ENCODE peak calls at places on chromosomes 6 and 20, in ten cellular contexts. One of them, this sample, is unnamed.

GRCh38 chr20:53493201-53493908 is 100.3 kb downstream of the ZNF217 start:
- DNase-seq in OCI-LY7: no peak
- DNase-seq in choroid plexus epithelial cell: no peak
- DNase-seq in head of caudate nucleus: no peak
- DNase-seq in NCI-H69: no peak
- DNase-seq in NCI-H2081: no peak
- DNase-seq in GDM1: no peak
- DNase-seq in activated gamma-delta T cell treated with Interleukin-2 at 50 U/mL for 16 hours: no peak
- DNase-seq in NCI-H1930: no peak
- DNase-seq in NCI-H446 treated with DMSO at 0.1 percent for 48 hours: peak; percentile 1
- DNase-seq in this sample: no peak

GRCh38 chr6:53418288-53418687 is 69.5 kb upstream of the ELOVL5 start:
- DNase-seq in NCI-H69: no peak
- DNase-seq in activated gamma-delta T cell treated with Interleukin-2 at 50 U/mL for 16 hours: no peak
- DNase-seq in NCI-H2081: no peak
- DNase-seq in GDM1: no peak
- DNase-seq in NCI-H1930: no peak
- DNase-seq in OCI-LY7: no peak
- DNase-seq in choroid plexus epithelial cell: no peak
- DNase-seq in head of caudate nucleus: no peak
- DNase-seq in NCI-H446 treated with DMSO at 0.1 percent for 48 hours: no peak
- DNase-seq in this sample: no peak

GRCh38 chr6:150723857-150724256 is 124.2 kb downstream of the PLEKHG1 start:
- DNase-seq in GDM1: no peak
- DNase-seq in NCI-H446 treated with DMSO at 0.1 percent for 48 hours: no peak
- DNase-seq in NCI-H2081: no peak
- DNase-seq in NCI-H69: no peak
- DNase-seq in OCI-LY7: no peak
- DNase-seq in NCI-H1930: no peak
- DNase-seq in activated gamma-delta T cell treated with Interleukin-2 at 50 U/mL for 16 hours: no peak
- DNase-seq in head of caudate nucleus: no peak
- DNase-seq in choroid plexus epithelial cell: no peak
- DNase-seq in this sample: peak; percentile 53

GRCh38 chr6:35181313-35181932 is 32.3 kb upstream of the SCUBE3 start:
- DNase-seq in head of caudate nucleus: no peak
- DNase-seq in NCI-H69: peak; percentile 22
- DNase-seq in GDM1: no peak
- DNase-seq in NCI-H2081: no peak
- DNase-seq in OCI-LY7: no peak
- DNase-seq in NCI-H1930: no peak
- DNase-seq in activated gamma-delta T cell treated with Interleukin-2 at 50 U/mL for 16 hours: no peak
- DNase-seq in NCI-H446 treated with DMSO at 0.1 percent for 48 hours: no peak
- DNase-seq in choroid plexus epithelial cell: peak; percentile 66
- DNase-seq in this sample: no peak

GRCh38 chr6:24933868-24934401 is 1.8 kb downstream of the RIPOR2 start:
- DNase-seq in OCI-LY7: peak; percentile 80
- DNase-seq in NCI-H69: peak; percentile 78
- DNase-seq in NCI-H446 treated with DMSO at 0.1 percent for 48 hours: no peak
- DNase-seq in head of caudate nucleus: no peak
- DNase-seq in NCI-H1930: peak; percentile 35
- DNase-seq in choroid plexus epithelial cell: peak; percentile 28
- DNase-seq in NCI-H2081: peak; percentile 6
- DNase-seq in GDM1: no peak
- DNase-seq in activated gamma-delta T cell treated with Interleukin-2 at 50 U/mL for 16 hours: peak; percentile 41
- DNase-seq in this sample: peak; percentile 65

GRCh38 chr6:169589699-169590257 is 112.1 kb downstream of the WDR27 start:
- DNase-seq in NCI-H1930: no peak
- DNase-seq in GDM1: no peak
- DNase-seq in activated gamma-delta T cell treated with Interleukin-2 at 50 U/mL for 16 hours: no peak
- DNase-seq in NCI-H69: no peak
- DNase-seq in NCI-H2081: no peak
- DNase-seq in head of caudate nucleus: no peak
- DNase-seq in OCI-LY7: no peak
- DNase-seq in choroid plexus epithelial cell: peak; percentile 67
- DNase-seq in NCI-H446 treated with DMSO at 0.1 percent for 48 hours: no peak
- DNase-seq in this sample: no peak

GRCh38 chr20:1888796-1889463 is 6.3 kb upstream of the SIRPA start:
- DNase-seq in choroid plexus epithelial cell: peak; percentile 34
- DNase-seq in OCI-LY7: no peak
- DNase-seq in NCI-H446 treated with DMSO at 0.1 percent for 48 hours: no peak
- DNase-seq in GDM1: peak; percentile 34
- DNase-seq in NCI-H1930: no peak
- DNase-seq in NCI-H69: peak; percentile 90
- DNase-seq in NCI-H2081: no peak
- DNase-seq in head of caudate nucleus: no peak
- DNase-seq in activated gamma-delta T cell treated with Interleukin-2 at 50 U/mL for 16 hours: no peak
- DNase-seq in this sample: no peak

GRCh38 chr6:137229075-137229759 is 10.0 kb upstream of the IFNGR1 start:
- DNase-seq in OCI-LY7: no peak
- DNase-seq in NCI-H69: no peak
- DNase-seq in NCI-H2081: no peak
- DNase-seq in choroid plexus epithelial cell: no peak
- DNase-seq in NCI-H1930: no peak
- DNase-seq in GDM1: no peak
- DNase-seq in head of caudate nucleus: no peak
- DNase-seq in NCI-H446 treated with DMSO at 0.1 percent for 48 hours: no peak
- DNase-seq in activated gamma-delta T cell treated with Interleukin-2 at 50 U/mL for 16 hours: no peak
- DNase-seq in this sample: no peak

GRCh38 chr6:121816361-121816760 is 380.9 kb downstream of the GJA1 start:
- DNase-seq in NCI-H446 treated with DMSO at 0.1 percent for 48 hours: no peak
- DNase-seq in NCI-H2081: no peak
- DNase-seq in head of caudate nucleus: no peak
- DNase-seq in GDM1: no peak
- DNase-seq in NCI-H1930: no peak
- DNase-seq in activated gamma-delta T cell treated with Interleukin-2 at 50 U/mL for 16 hours: no peak
- DNase-seq in choroid plexus epithelial cell: peak; percentile 56
- DNase-seq in OCI-LY7: no peak
- DNase-seq in NCI-H69: no peak
- DNase-seq in this sample: no peak

GRCh38 chr20:44990425-44990824 is 24.1 kb downstream of the STK4 start:
- DNase-seq in activated gamma-delta T cell treated with Interleukin-2 at 50 U/mL for 16 hours: no peak
- DNase-seq in head of caudate nucleus: no peak
- DNase-seq in OCI-LY7: no peak
- DNase-seq in NCI-H446 treated with DMSO at 0.1 percent for 48 hours: no peak
- DNase-seq in NCI-H2081: no peak
- DNase-seq in NCI-H69: no peak
- DNase-seq in NCI-H1930: no peak
- DNase-seq in GDM1: peak; percentile 2
- DNase-seq in choroid plexus epithelial cell: peak; percentile 25
- DNase-seq in this sample: peak; percentile 60

GRCh38 chr6:46940433-46941226 is 18.9 kb upstream of the ADGRF5 start:
- DNase-seq in NCI-H446 treated with DMSO at 0.1 percent for 48 hours: no peak
- DNase-seq in OCI-LY7: no peak
- DNase-seq in activated gamma-delta T cell treated with Interleukin-2 at 50 U/mL for 16 hours: no peak
- DNase-seq in head of caudate nucleus: no peak
- DNase-seq in NCI-H2081: no peak
- DNase-seq in NCI-H69: peak; percentile 37
- DNase-seq in GDM1: no peak
- DNase-seq in NCI-H1930: no peak
- DNase-seq in choroid plexus epithelial cell: no peak
- DNase-seq in this sample: no peak